ENCODE peak calls at places on chromosomes 11 and 22, in ten cellular contexts. F, E, M, Y, U, G, T, C, X and W are unnamed samples.

GRCh38 chr11:7079545-7080135 is 9.2 kb upstream of the RBMXL2 start:
- DNase-seq in C (peak; percentile 16), Y (no peak), E (no peak), U (no peak), X (no peak), M (no peak), T (no peak), F (no peak), G (no peak), W (no peak)

GRCh38 chr11:110777765-110778164 is 65.5 kb upstream of the ARHGAP20 start:
- DNase-seq in T (peak; percentile 90), M (no peak), F (no peak), Y (peak; percentile 40), U (no peak), E (no peak), X (peak; percentile 74), C (no peak), G (no peak), W (no peak)

GRCh38 chr11:129451524-129451923 is 75.9 kb downstream of the BARX2 start:
- DNase-seq in Y (no peak), T (no peak), G (no peak), U (no peak), F (no peak), E (no peak), M (no peak), C (no peak), X (no peak), W (no peak)

GRCh38 chr11:7892059-7892699 is 38.9 kb downstream of the OR10A6 start:
- DNase-seq in C (no peak), F (no peak), M (peak; percentile 36), U (no peak), X (peak; percentile 85), E (peak; percentile 87), T (no peak), Y (peak; percentile 38), G (no peak), W (peak; percentile 83)

GRCh38 chr22:32829451-32829851 is 27.9 kb downstream of the TIMP3 start:
- DNase-seq in M (no peak), F (no peak), U (no peak), C (no peak), E (no peak), X (no peak), T (no peak), G (no peak), Y (no peak), W (no peak)

GRCh38 chr11:14587203-14587602 is 56.4 kb upstream of the PDE3B start:
- DNase-seq in C (no peak), Y (no peak), T (peak; percentile 11), U (no peak), F (no peak), M (no peak), G (no peak), X (no peak), E (no peak), W (no peak)

GRCh38 chr11:126870021-126870420 is 130.5 kb downstream of the KIRREL3 start:
- DNase-seq in M (peak; percentile 9), X (no peak), E (no peak), U (no peak), F (no peak), Y (no peak), T (no peak), G (no peak), C (no peak), W (no peak)

GRCh38 chr11:31050061-31050790 is 319.3 kb downstream of the DCDC1 start:
- DNase-seq in T (no peak), G (no peak), M (no peak), C (no peak), E (no peak), Y (no peak), U (no peak), X (no peak), F (no peak), W (no peak)

GRCh38 chr11:2298795-2299747 is 2.6 kb downstream of the C11orf21 start:
- DNase-seq in T (no peak), E (no peak), C (peak; percentile 61), F (no peak), X (no peak), M (peak; percentile 53), Y (no peak), G (no peak), U (peak; percentile 47), W (peak; percentile 69)

GRCh38 chr11:67266424-67267187 is at the start of gene GRK2:
- DNase-seq in G (no peak), U (peak; percentile 61), E (peak; percentile 54), Y (no peak), X (no peak), T (peak; percentile 24), C (no peak), M (peak; percentile 67), F (peak; percentile 32), W (peak; percentile 86)

GRCh38 chr22:30246962-30247376 is 410 bp upstream of the LIF start:
- DNase-seq in C (no peak), T (no peak), G (no peak), M (no peak), E (no peak), U (no peak), X (no peak), F (no peak), Y (no peak), W (no peak)

GRCh38 chr22:19723165-19723989 is at the start of gene GP1BB:
- DNase-seq in G (no peak), X (no peak), C (peak; percentile 100), U (peak; percentile 62), T (no peak), E (no peak), M (no peak), F (no peak), Y (peak; percentile 20), W (no peak)

GRCh38 chr11:47451990-47452389 is 3.1 kb upstream of the RAPSN start:
- DNase-seq in T (no peak), Y (no peak), E (no peak), C (no peak), U (no peak), M (no peak), G (no peak), F (no peak), X (no peak), W (no peak)